ENCODE peak calls at places on chromosomes 11 and 22, in five cellular contexts. D is neural crest cell, S is heart right ventricle, W is GM13976, Y is astrocyte of the spinal cord. P is an unnamed sample.

GRCh38 chr11:1303196-1303821 is 6.1 kb downstream of the TOLLIP start:
- DNase-seq in W (no peak), D (peak; percentile 28), S (peak; percentile 10), Y (no peak), P (no peak)

GRCh38 chr22:17952273-17952801 is 72.0 kb downstream of the MICAL3 start:
- DNase-seq in W (no peak), Y (no peak), S (no peak), D (no peak), P (no peak)

GRCh38 chr11:3934658-3935057 is 79.2 kb downstream of the STIM1 start:
- DNase-seq in S (no peak), Y (no peak), D (no peak), W (no peak), P (no peak)

GRCh38 chr22:27283714-27284113 is 517.8 kb downstream of the MN1 start:
- DNase-seq in W (no peak), Y (no peak), D (no peak), S (no peak), P (no peak)

GRCh38 chr11:72309074-72309598 is 65.2 kb upstream of the PHOX2A start:
- DNase-seq in Y (no peak), S (no peak), W (no peak), D (no peak), P (no peak)

GRCh38 chr11:23509023-23509422 is 648.7 kb upstream of the CCDC179 start:
- DNase-seq in S (no peak), Y (peak; percentile 68), D (no peak), W (no peak), P (no peak)

GRCh38 chr11:68010058-68011041 is at the start of gene ALDH3B1:
- DNase-seq in W (no peak), S (peak; percentile 90), D (no peak), Y (peak; percentile 79), P (peak; percentile 20)

GRCh38 chr22:30863161-30863833 is 105.3 kb downstream of the MORC2 start:
- DNase-seq in Y (no peak), S (no peak), D (peak; percentile 0), W (peak; percentile 15), P (no peak)

GRCh38 chr11:89487016-89487415 is 4.2 kb downstream of the NOX4 start:
- DNase-seq in S (no peak), W (no peak), Y (peak; percentile 37), D (no peak), P (no peak)

GRCh38 chr11:126112547-126112946 is 49.9 kb upstream of the CDON start:
- DNase-seq in Y (peak; percentile 26), W (no peak), S (peak; percentile 50), D (no peak), P (no peak)

GRCh38 chr22:44926491-44927415 is 83.1 kb downstream of the PHF21B start:
- DNase-seq in W (no peak), S (no peak), Y (no peak), D (no peak), P (no peak)

GRCh38 chr11:86745571-86745970 is 54.8 kb upstream of the PRSS23 start:
- DNase-seq in Y (no peak), S (no peak), W (no peak), D (no peak), P (no peak)

GRCh38 chr11:20962581-20962980 is 293.2 kb downstream of the NELL1 start:
- DNase-seq in D (no peak), S (no peak), Y (peak; percentile 89), W (no peak), P (no peak)

GRCh38 chr22:30892286-30892685 is 76.3 kb downstream of the MORC2 start:
- DNase-seq in S (no peak), Y (no peak), W (no peak), D (no peak), P (no peak)

GRCh38 chr22:41480397-41480735 is 11.4 kb downstream of the ACO2 start:
- DNase-seq in S (no peak), Y (peak; percentile 82), D (no peak), W (no peak), P (no peak)

GRCh38 chr22:25555506-25556060 is 8.9 kb upstream of the GRK3 start:
- DNase-seq in W (no peak), D (no peak), S (no peak), Y (no peak), P (no peak)

GRCh38 chr22:24189249-24190158 is 8.2 kb downstream of the SUSD2 start:
- DNase-seq in Y (peak; percentile 50), S (peak; percentile 76), D (peak; percentile 65), W (peak; percentile 90), P (peak; percentile 64)

GRCh38 chr11:65967329-65967934 is 5.9 kb downstream of the SART1 start:
- DNase-seq in Y (no peak), W (no peak), S (no peak), D (no peak), P (no peak)

GRCh38 chr22:28874816-28875320 is 8.5 kb upstream of the ZNRF3 start:
- DNase-seq in D (no peak), Y (no peak), S (no peak), W (no peak), P (no peak)

GRCh38 chr22:42918500-42918899 is 61.4 kb upstream of the ARFGAP3 start:
- DNase-seq in Y (no peak), W (no peak), D (no peak), S (no peak), P (no peak)

GRCh38 chr22:30889268-30889995 is 79.1 kb downstream of the MORC2 start:
- DNase-seq in D (no peak), S (no peak), W (no peak), Y (no peak), P (no peak)

GRCh38 chr22:29326481-29326880 is 11.0 kb upstream of the RASL10A start:
- DNase-seq in S (no peak), Y (no peak), W (no peak), D (no peak), P (no peak)

GRCh38 chr11:17383466-17383865 is 5.0 kb downstream of the KCNJ11 start:
- DNase-seq in W (no peak), S (no peak), Y (no peak), D (no peak), P (no peak)

GRCh38 chr11:18773104-18773503 is 18.5 kb downstream of the PTPN5 start:
- DNase-seq in D (no peak), S (no peak), W (no peak), Y (no peak), P (no peak)
- TF ChIP-seq CTCF in D (no peak), S (no peak), W (no peak), Y (no peak), P (no peak)

DNA sequence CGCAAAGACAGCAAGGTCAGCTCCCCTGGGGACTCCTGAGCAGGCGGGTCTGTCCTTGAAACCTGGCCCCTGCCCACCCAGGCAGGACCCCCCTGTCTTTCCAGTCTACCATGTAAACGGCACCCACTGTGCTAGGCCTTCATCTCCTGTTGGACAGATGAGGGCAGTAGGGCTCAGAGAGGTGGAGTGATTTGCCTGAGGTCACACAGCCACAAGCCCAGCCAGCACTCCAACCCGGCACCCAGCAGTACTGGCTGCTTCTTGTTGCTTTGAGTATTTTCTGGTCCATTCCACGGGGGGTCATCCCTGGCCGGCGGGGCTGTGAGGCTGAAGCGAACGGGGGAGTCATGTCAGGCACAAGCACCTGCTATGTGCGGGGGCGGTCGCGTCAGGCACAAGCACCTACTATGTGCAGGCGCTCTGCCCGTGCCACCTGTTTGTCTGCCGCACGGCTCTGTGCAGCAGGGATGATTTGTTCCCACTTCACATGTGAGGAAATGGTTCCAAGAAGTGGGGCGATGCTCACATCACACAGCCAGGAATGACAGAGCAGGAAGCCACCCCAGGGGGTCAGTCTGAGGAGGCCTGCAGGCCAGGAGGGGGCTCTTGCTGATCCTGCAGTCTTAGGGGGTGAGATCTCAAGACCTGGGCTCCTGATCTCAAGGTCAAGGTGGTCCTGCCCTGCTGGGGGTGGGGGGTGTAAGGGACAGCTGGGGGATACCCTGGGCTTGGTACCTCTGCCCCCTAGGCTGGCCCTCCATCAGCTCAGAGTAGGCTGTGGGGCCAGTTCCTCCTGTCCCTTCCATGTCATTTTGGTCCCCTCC is 110.7 kb downstream of the CACNA1I start:
- DNase-seq in W (no peak), Y (no peak), D (no peak), S (no peak), P (no peak)
- TF ChIP-seq CTCF in W (no peak), Y (no peak), D (no peak), S (no peak), P (no peak)

DNA sequence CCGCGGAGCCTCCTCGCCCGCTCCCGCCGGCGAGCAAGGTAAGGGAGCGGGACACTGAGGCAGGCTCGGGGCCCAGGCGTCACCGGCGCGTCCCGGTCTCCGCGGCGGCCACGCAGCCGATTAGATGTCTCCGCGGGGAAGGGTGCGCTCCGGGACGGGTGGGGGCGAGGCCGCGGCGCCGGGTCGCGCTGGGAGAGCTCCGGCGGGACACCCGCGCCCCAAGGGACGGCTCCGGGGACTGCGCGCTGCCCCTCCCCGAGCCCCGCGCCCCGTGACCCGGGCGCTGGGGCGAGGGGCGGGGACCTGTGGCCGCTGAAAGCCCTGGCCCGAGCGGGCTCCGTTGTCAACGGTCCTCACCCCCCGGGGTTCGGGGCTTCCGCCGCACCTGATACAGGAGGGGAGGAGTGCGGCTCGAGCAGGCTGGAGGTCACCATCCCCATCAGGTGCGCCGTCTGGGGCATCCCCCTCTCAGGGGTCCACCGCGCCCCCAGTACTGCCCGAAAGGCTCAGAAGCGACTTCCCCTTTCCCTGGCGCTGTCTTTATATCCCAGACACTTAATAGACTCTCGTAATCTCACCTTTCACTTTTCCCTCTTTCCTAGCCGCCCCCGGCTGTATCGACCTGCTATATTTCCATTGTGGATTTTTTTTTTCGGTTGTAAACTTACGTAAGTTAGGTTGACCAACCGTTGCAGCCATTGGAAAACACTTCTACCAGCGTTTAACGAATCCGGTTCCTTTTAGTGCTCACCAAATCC is 566 bp downstream of the PPFIA1 start:
- DNase-seq in W (peak; percentile 75), S (peak; percentile 47), D (peak; percentile 31), Y (peak; percentile 42), P (peak; percentile 43)
- TF ChIP-seq CTCF in W (no peak), S (no peak), D (peak; percentile 20), Y (no peak), P (peak; percentile 28)

DNA sequence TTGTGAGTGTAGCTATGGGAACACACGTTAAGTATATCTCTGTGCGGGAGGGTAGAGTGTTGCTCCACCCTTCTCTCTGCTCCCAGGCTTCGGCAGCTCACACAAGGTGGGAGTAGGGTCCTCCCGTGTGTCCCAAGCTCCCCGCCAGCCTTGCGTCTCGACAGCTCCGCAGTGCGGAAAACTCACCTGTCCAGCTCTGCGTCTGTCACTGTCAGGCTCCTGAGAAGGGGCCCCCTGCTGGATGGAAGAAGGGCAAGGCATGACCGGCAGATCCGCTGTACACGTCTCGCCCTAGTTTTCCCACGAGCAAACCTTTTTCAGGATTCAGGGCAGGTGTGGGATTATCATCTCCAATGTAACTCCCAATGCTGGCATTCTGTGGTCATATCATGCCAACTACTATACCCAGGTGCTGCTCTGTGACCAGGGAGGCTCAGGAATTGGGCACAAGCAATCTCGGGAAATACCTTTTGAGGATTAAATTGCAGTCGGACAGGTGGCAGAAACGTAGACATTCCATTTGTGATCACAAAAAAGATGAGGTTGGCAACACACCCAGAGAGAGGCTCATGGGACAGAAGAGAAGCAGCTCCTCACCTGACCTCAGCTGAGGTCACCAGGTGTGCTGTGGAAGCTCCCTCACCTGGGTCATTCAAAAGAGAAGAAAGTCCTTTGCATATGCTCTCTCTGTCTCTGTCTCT is 314.0 kb upstream of the B3GAT1 start:
- DNase-seq in D (no peak), S (no peak), W (no peak), Y (no peak), P (no peak)
- TF ChIP-seq CTCF in D (peak; percentile 65), S (no peak), W (no peak), Y (no peak), P (no peak)

P was measured in activated CD8-positive, alpha-beta T cell treated with anti-CD3 and anti-CD28 coated beads for 36 hours.